ENCODE peak calls at places on chromosomes 13 and 19, in nine cellular contexts. One of them, this sample, is unnamed.
A peak's percentile ranks its signal among the peaks of the same experiment; 100 is the strongest.

GRCh38 chr13:83286737-83287136 is 595.5 kb downstream of the SLITRK1 start:
- DNase-seq in stimulated activated CD8-positive, alpha-beta memory T cell treated with anti-CD3 and anti-CD28 coated beads, Interleukin-4, amount 100 ng/mL, for 1 hour: no peak
- DNase-seq in GM12891: no peak
- DNase-seq in OCI-LY7: no peak
- DNase-seq in activated CD8-positive, alpha-beta memory T cell treated with anti-CD3 and anti-CD28 coated beads for 1 hour: no peak
- DNase-seq in ascending aorta: no peak
- DNase-seq in tibial artery: no peak
- DNase-seq in naive B cell: no peak
- DNase-seq in NCI-H2227 treated with DMSO at 0.1 percent for 48 hours: no peak
- DNase-seq in this sample: no peak

GRCh38 chr19:42023121-42023942 is 29.3 kb upstream of the ATP1A3 start:
- DNase-seq in stimulated activated CD8-positive, alpha-beta memory T cell treated with anti-CD3 and anti-CD28 coated beads, Interleukin-4, amount 100 ng/mL, for 1 hour: no peak
- DNase-seq in GM12891: no peak
- DNase-seq in OCI-LY7: peak; percentile 48
- DNase-seq in activated CD8-positive, alpha-beta memory T cell treated with anti-CD3 and anti-CD28 coated beads for 1 hour: no peak
- DNase-seq in ascending aorta: no peak
- DNase-seq in tibial artery: no peak
- DNase-seq in naive B cell: no peak
- DNase-seq in NCI-H2227 treated with DMSO at 0.1 percent for 48 hours: peak; percentile 34
- DNase-seq in this sample: no peak

GRCh38 chr19:7482584-7483439 is 6.0 kb downstream of the PEX11G start:
- DNase-seq in stimulated activated CD8-positive, alpha-beta memory T cell treated with anti-CD3 and anti-CD28 coated beads, Interleukin-4, amount 100 ng/mL, for 1 hour: no peak
- DNase-seq in GM12891: no peak
- DNase-seq in OCI-LY7: no peak
- DNase-seq in activated CD8-positive, alpha-beta memory T cell treated with anti-CD3 and anti-CD28 coated beads for 1 hour: no peak
- DNase-seq in ascending aorta: no peak
- DNase-seq in tibial artery: no peak
- DNase-seq in naive B cell: no peak
- DNase-seq in NCI-H2227 treated with DMSO at 0.1 percent for 48 hours: no peak
- DNase-seq in this sample: no peak

GRCh38 chr13:21466527-21466926 is 7.4 kb upstream of the ZDHHC20 start:
- DNase-seq in stimulated activated CD8-positive, alpha-beta memory T cell treated with anti-CD3 and anti-CD28 coated beads, Interleukin-4, amount 100 ng/mL, for 1 hour: no peak
- DNase-seq in GM12891: no peak
- DNase-seq in OCI-LY7: no peak
- DNase-seq in activated CD8-positive, alpha-beta memory T cell treated with anti-CD3 and anti-CD28 coated beads for 1 hour: no peak
- DNase-seq in ascending aorta: no peak
- DNase-seq in tibial artery: no peak
- DNase-seq in naive B cell: no peak
- DNase-seq in NCI-H2227 treated with DMSO at 0.1 percent for 48 hours: no peak
- DNase-seq in this sample: no peak

GRCh38 chr19:19064811-19065745 is 1.3 kb downstream of the SLC25A42 start:
- DNase-seq in stimulated activated CD8-positive, alpha-beta memory T cell treated with anti-CD3 and anti-CD28 coated beads, Interleukin-4, amount 100 ng/mL, for 1 hour: no peak
- DNase-seq in GM12891: no peak
- DNase-seq in OCI-LY7: peak; percentile 50
- DNase-seq in activated CD8-positive, alpha-beta memory T cell treated with anti-CD3 and anti-CD28 coated beads for 1 hour: no peak
- DNase-seq in ascending aorta: no peak
- DNase-seq in tibial artery: no peak
- DNase-seq in naive B cell: peak; percentile 26
- DNase-seq in NCI-H2227 treated with DMSO at 0.1 percent for 48 hours: peak; percentile 10
- DNase-seq in this sample: no peak

GRCh38 chr13:106373989-106374572 is 161.4 kb downstream of the EFNB2 start:
- DNase-seq in stimulated activated CD8-positive, alpha-beta memory T cell treated with anti-CD3 and anti-CD28 coated beads, Interleukin-4, amount 100 ng/mL, for 1 hour: no peak
- DNase-seq in GM12891: no peak
- DNase-seq in OCI-LY7: no peak
- DNase-seq in activated CD8-positive, alpha-beta memory T cell treated with anti-CD3 and anti-CD28 coated beads for 1 hour: no peak
- DNase-seq in ascending aorta: no peak
- DNase-seq in tibial artery: no peak
- DNase-seq in naive B cell: no peak
- DNase-seq in NCI-H2227 treated with DMSO at 0.1 percent for 48 hours: no peak
- DNase-seq in this sample: no peak

GRCh38 chr13:41099986-41100385 is 32.6 kb downstream of the KBTBD6 start:
- DNase-seq in stimulated activated CD8-positive, alpha-beta memory T cell treated with anti-CD3 and anti-CD28 coated beads, Interleukin-4, amount 100 ng/mL, for 1 hour: no peak
- DNase-seq in GM12891: no peak
- DNase-seq in OCI-LY7: no peak
- DNase-seq in activated CD8-positive, alpha-beta memory T cell treated with anti-CD3 and anti-CD28 coated beads for 1 hour: no peak
- DNase-seq in ascending aorta: no peak
- DNase-seq in tibial artery: no peak
- DNase-seq in naive B cell: no peak
- DNase-seq in NCI-H2227 treated with DMSO at 0.1 percent for 48 hours: no peak
- DNase-seq in this sample: no peak

GRCh38 chr13:31476753-31477152 is 262.6 kb upstream of the RXFP2 start:
- DNase-seq in stimulated activated CD8-positive, alpha-beta memory T cell treated with anti-CD3 and anti-CD28 coated beads, Interleukin-4, amount 100 ng/mL, for 1 hour: no peak
- DNase-seq in GM12891: no peak
- DNase-seq in OCI-LY7: no peak
- DNase-seq in activated CD8-positive, alpha-beta memory T cell treated with anti-CD3 and anti-CD28 coated beads for 1 hour: no peak
- DNase-seq in ascending aorta: no peak
- DNase-seq in tibial artery: no peak
- DNase-seq in naive B cell: no peak
- DNase-seq in NCI-H2227 treated with DMSO at 0.1 percent for 48 hours: no peak
- DNase-seq in this sample: no peak

GRCh38 chr19:41194157-41194552 is 1.1 kb downstream of the CYP2S1 start:
- DNase-seq in stimulated activated CD8-positive, alpha-beta memory T cell treated with anti-CD3 and anti-CD28 coated beads, Interleukin-4, amount 100 ng/mL, for 1 hour: no peak
- DNase-seq in GM12891: no peak
- DNase-seq in OCI-LY7: no peak
- DNase-seq in activated CD8-positive, alpha-beta memory T cell treated with anti-CD3 and anti-CD28 coated beads for 1 hour: no peak
- DNase-seq in ascending aorta: no peak
- DNase-seq in tibial artery: no peak
- DNase-seq in naive B cell: no peak
- DNase-seq in NCI-H2227 treated with DMSO at 0.1 percent for 48 hours: no peak
- DNase-seq in this sample: no peak

GRCh38 chr13:113588394-113589111 is 4.0 kb downstream of the TFDP1 start:
- DNase-seq in stimulated activated CD8-positive, alpha-beta memory T cell treated with anti-CD3 and anti-CD28 coated beads, Interleukin-4, amount 100 ng/mL, for 1 hour: no peak
- DNase-seq in GM12891: no peak
- DNase-seq in OCI-LY7: no peak
- DNase-seq in activated CD8-positive, alpha-beta memory T cell treated with anti-CD3 and anti-CD28 coated beads for 1 hour: no peak
- DNase-seq in ascending aorta: no peak
- DNase-seq in tibial artery: no peak
- DNase-seq in naive B cell: no peak
- DNase-seq in NCI-H2227 treated with DMSO at 0.1 percent for 48 hours: no peak
- DNase-seq in this sample: no peak

GRCh38 chr19:1293782-1294621 is 8.3 kb downstream of the EFNA2 start:
- DNase-seq in stimulated activated CD8-positive, alpha-beta memory T cell treated with anti-CD3 and anti-CD28 coated beads, Interleukin-4, amount 100 ng/mL, for 1 hour: no peak
- DNase-seq in GM12891: no peak
- DNase-seq in OCI-LY7: no peak
- DNase-seq in activated CD8-positive, alpha-beta memory T cell treated with anti-CD3 and anti-CD28 coated beads for 1 hour: no peak
- DNase-seq in ascending aorta: no peak
- DNase-seq in tibial artery: no peak
- DNase-seq in naive B cell: no peak
- DNase-seq in NCI-H2227 treated with DMSO at 0.1 percent for 48 hours: no peak
- DNase-seq in this sample: no peak

GRCh38 chr19:30000862-30001261 is 58.8 kb downstream of the URI1 start:
- DNase-seq in stimulated activated CD8-positive, alpha-beta memory T cell treated with anti-CD3 and anti-CD28 coated beads, Interleukin-4, amount 100 ng/mL, for 1 hour: no peak
- DNase-seq in GM12891: no peak
- DNase-seq in OCI-LY7: no peak
- DNase-seq in activated CD8-positive, alpha-beta memory T cell treated with anti-CD3 and anti-CD28 coated beads for 1 hour: no peak
- DNase-seq in ascending aorta: no peak
- DNase-seq in tibial artery: no peak
- DNase-seq in naive B cell: no peak
- DNase-seq in NCI-H2227 treated with DMSO at 0.1 percent for 48 hours: no peak
- DNase-seq in this sample: no peak